ENCODE peak calls at places on chromosome 15, in four cellular contexts. O is cardiac muscle cell, B is Panc1, D is endothelial cell. K is an unnamed sample.

GRCh38 chr15:29129221-29129620 is 140.4 kb downstream of the NSMCE3 start:
- DNase-seq in O (no peak), B (no peak), D (no peak), K (no peak)

GRCh38 chr15:71538922-71539321 is 271.4 kb upstream of the NR2E3 start:
- DNase-seq in O (no peak), B (no peak), D (no peak), K (no peak)

GRCh38 chr15:25090073-25090733 is 135.4 kb downstream of the SNRPN start:
- DNase-seq in O (no peak), B (no peak), D (no peak), K (no peak)

GRCh38 chr15:38895326-38896282 is 331.0 kb upstream of the RASGRP1 start:
- DNase-seq in O (no peak), B (no peak), D (no peak), K (peak; percentile 89)

GRCh38 chr15:84915011-84915958 is 30.8 kb downstream of the SLC28A1 start:
- DNase-seq in O (peak; percentile 96), B (no peak), D (no peak), K (peak; percentile 94)

GRCh38 chr15:90680371-90680935 is 36.7 kb upstream of the BLM start:
- DNase-seq in O (no peak), B (no peak), D (no peak), K (no peak)

GRCh38 chr15:66038387-66039116 is 169.3 kb downstream of the RAB11A start:
- DNase-seq in O (peak; percentile 47), B (no peak), D (no peak), K (no peak)

GRCh38 chr15:55991841-55992768 is 1.3 kb downstream of the NEDD4 start:
- DNase-seq in O (no peak), B (no peak), D (no peak), K (no peak)

GRCh38 chr15:51375966-51376640 is 34.6 kb downstream of the GLDN start:
- DNase-seq in O (no peak), B (no peak), D (no peak), K (no peak)

GRCh38 chr15:90959894-90960293 is 5.2 kb downstream of the RCCD1 start:
- DNase-seq in O (no peak), B (no peak), D (no peak), K (no peak)

GRCh38 chr15:90268415-90268814 is 2.9 kb downstream of the NGRN start:
- DNase-seq in O (no peak), B (no peak), D (no peak), K (no peak)

GRCh38 chr15:75695634-75696302 is 16.9 kb downstream of the CSPG4 start:
- DNase-seq in O (no peak), B (no peak), D (no peak), K (no peak)

GRCh38 chr15:79051941-79052731 is 38.4 kb downstream of the RASGRF1 start:
- DNase-seq in O (no peak), B (no peak), D (no peak), K (no peak)

GRCh38 chr15:96462768-96463167 is 132.3 kb downstream of the NR2F2 start:
- DNase-seq in O (no peak), B (no peak), D (no peak), K (no peak)

GRCh38 chr15:50003786-50004334 is 115.2 kb downstream of the ATP8B4 start:
- DNase-seq in O (peak; percentile 87), B (peak; percentile 71), D (peak; percentile 89), K (peak; percentile 56)

GRCh38 chr15:34606545-34606944 is 23.1 kb upstream of the GOLGA8B start:
- DNase-seq in O (no peak), B (no peak), D (no peak), K (no peak)

GRCh38 chr15:51094606-51095569 is at the start of gene TNFAIP8L3:
- DNase-seq in O (peak; percentile 61), B (no peak), D (peak; percentile 24), K (no peak)

GRCh38 chr15:88241461-88241860 is 15.1 kb downstream of the NTRK3 start:
- DNase-seq in O (no peak), B (no peak), D (no peak), K (no peak)

GRCh38 chr15:88238618-88239430 is 17.7 kb downstream of the NTRK3 start:
- DNase-seq in O (peak; percentile 7), B (no peak), D (no peak), K (no peak)

GRCh38 chr15:88243156-88243555 is 13.4 kb downstream of the NTRK3 start:
- DNase-seq in O (no peak), B (no peak), D (no peak), K (no peak)

GRCh38 chr15:88242586-88242985 is 14.0 kb downstream of the NTRK3 start:
- DNase-seq in O (no peak), B (no peak), D (no peak), K (no peak)

DNA sequence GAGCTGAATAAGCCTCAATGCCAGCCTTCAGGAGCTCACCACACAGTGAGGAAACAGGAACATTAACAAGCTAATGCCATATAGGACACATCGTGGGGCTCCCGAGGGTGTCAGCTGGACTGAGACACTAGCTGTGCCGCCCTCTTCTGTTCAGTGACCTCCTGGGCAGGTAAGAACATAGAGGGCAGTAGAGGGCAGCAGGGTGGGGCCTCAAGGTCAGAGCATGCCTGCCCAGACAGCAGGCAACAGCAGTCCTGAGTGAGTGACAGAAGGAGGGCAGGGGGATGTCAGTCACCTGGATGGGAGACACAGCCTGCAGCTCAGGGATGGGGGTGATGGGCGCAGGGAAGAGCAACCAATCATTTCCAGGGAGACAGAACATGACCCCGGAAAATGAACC is 15.5 kb downstream of the NTRK3 start:
- DNase-seq in O (no peak), B (no peak), D (no peak), K (no peak)
- TF ChIP-seq CTCF in O (no peak), B (no peak), D (no peak), K (peak; percentile 26)

DNA sequence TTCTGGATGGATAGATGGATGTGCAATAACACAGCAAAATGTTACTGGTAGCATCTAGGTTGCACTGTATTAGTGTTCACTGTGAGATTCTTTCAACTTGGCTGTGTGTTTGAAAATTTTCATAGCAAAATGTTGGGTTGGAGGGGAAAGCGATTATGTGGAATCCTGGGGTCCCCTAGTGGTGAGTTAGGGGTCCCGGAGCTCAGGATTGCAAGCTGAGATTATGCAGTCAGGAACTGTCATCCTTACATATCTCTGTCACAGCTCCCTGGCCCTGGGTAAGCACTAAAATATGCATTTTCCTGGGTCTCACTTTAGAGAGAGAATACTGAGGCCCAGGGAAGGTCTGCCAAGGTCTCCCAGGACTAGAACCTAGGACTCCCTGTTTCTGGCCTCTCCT is 77.2 kb downstream of the CEMIP start:
- DNase-seq in O (no peak), B (no peak), D (no peak), K (no peak)
- TF ChIP-seq CTCF in O (peak; percentile 23), B (no peak), D (peak; percentile 44), K (peak; percentile 40)

DNA sequence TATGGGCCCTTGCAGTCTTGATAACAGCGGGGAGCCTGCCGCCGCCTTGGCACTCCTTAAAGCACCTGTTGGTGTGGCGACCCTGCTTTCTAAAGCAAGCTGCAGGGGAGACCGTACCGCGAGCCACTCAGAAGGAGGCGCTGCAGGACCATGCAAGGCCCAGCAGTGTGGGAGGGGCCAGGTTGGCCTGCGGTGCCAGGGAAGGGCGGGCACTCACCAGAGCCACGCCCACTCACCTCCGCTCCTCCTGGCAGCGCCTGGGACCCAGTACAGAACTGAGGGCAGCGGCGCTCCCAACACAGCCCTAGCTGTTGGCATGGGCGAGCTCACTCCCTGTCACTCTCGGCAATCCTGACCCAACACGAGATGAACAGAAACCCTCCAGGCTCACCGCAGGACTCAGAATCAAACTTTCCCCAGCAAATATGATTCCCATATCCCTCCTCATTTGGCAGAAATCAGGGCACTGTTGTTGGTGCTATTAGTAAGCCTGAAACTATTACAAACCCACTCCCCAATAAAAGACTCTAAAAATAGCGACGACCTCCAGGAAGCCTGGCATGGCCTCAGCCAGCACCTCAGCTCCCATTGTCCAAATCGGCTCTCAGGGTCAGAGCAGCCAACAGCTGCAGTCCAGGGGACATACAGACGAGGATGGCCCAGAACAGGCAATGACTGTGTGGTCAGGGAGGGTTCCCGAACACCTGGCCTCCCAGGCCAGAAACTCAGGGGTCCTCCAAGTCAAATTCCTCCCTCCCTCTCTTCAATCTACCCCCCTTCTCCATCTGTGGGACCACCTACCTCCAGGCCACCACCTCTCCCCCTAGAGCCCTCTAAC is 77.2 kb downstream of the TBC1D2B start:
- DNase-seq in O (peak; percentile 92), B (no peak), D (peak; percentile 92), K (peak; percentile 69)
- TF ChIP-seq CTCF in O (peak; percentile 46), B (no peak), D (peak; percentile 66), K (peak; percentile 97)

GRCh38 chr15:77871838-77872371 is 205.6 kb downstream of the TBC1D2B start:
- DNase-seq in O (no peak), B (no peak), D (peak; percentile 26), K (no peak)
- TF ChIP-seq CTCF in O (peak; percentile 26), B (peak; percentile 63), D (peak; percentile 30), K (no peak)

DNA sequence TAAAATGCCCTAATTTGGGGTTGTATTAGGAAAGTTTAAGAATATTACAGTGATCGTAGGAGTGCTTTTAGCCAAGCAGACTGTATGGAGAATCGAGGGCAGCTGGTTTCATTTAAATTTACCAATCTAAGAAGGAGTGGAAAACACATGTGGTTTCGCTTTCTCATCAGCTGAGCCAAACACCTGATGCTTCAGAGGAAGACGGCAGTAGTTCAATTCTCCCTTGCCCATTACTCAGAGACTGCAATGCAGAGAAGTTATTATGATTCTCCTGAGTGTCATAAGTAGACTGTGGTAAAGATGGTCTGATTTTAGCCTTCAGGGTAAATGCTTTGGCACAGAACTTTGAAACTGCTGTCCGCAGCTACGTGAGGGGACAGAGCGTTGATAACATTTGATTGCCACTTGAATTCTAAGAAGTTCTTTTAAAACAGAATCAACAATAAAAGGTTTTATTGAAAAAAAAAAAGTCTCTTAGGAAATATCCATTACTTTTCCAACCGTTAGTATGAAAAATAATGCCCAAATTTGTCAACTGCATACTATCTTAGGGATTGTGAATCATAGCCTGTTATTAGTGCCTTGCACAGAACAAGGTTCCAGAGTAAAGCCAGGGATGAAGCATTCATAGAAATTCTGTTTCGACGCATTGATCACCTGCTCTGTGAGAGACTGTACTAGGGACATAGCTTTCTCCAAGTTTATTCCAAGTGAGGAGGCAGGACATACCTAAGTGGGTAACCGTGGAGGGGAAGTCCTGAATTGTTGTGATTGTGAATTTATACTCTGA is 25.6 kb downstream of the LYSMD4 start:
- DNase-seq in O (no peak), B (no peak), D (no peak), K (no peak)
- TF ChIP-seq CTCF in O (no peak), B (no peak), D (no peak), K (no peak)

DNA sequence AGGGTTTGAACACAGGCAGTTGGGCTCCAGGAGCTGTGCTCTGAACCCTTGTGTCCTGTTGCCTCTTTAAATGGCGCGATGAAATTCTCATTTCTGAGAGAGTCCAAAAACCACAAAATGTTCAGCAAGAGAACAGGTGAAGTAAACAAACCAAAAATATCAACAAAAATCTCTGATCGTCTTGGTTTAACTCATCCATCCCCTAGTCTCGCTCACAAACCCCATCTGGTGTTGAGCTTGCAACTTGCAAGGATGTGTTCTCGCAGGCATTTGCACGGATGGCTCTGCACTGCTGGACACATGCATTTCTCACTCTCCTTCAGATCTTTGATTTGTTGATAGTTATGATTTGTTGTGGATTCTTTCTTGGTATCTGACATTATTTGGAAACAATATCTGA is 31.1 kb downstream of the FAH start:
- DNase-seq in O (no peak), B (no peak), D (peak; percentile 31), K (no peak)
- TF ChIP-seq CTCF in O (no peak), B (no peak), D (no peak), K (no peak)